ENCODE peak calls at places on chromosomes 5 and 9, in seven cellular contexts. S is stimulated activated CD4-positive, alpha-beta T cell treated with anti-CD3 and anti-CD28 coated beads, Interleukin-12 subunit alpha, Interleukin-12 subunit beta, amount 100 ng/mL, for 4 hours; T is hypothalamus; Z is kidney tubule cell; F is retina; V is astrocyte of the cerebellum; K is endothelial cell. Y is an unnamed sample.

GRCh38 chr9:19976226-19976625 is 187.4 kb upstream of the SLC24A2 start:
- DNase-seq in S (peak; percentile 14), T (no peak), Z (peak; percentile 76), F (no peak), V (no peak), K (no peak), Y (no peak)

GRCh38 chr5:172530835-172531703 is 76.7 kb upstream of the SH3PXD2B start:
- DNase-seq in S (no peak), T (no peak), Z (no peak), F (no peak), V (no peak), K (no peak), Y (no peak)

GRCh38 chr9:84600739-84601138 is 68.8 kb upstream of the NTRK2 start:
- DNase-seq in S (no peak), T (no peak), Z (peak; percentile 22), F (no peak), V (no peak), K (no peak), Y (no peak)

GRCh38 chr5:149150457-149150856 is 9.2 kb downstream of the ABLIM3 start:
- DNase-seq in S (no peak), T (no peak), Z (no peak), F (no peak), V (no peak), K (no peak), Y (no peak)

GRCh38 chr9:92804727-92805126 is 40.1 kb upstream of the BICD2 start:
- DNase-seq in S (no peak), T (no peak), Z (no peak), F (no peak), V (no peak), K (no peak), Y (no peak)

GRCh38 chr9:70229026-70229425 is 29.8 kb upstream of the SMC5 start:
- DNase-seq in S (no peak), T (no peak), Z (no peak), F (peak; percentile 42), V (no peak), K (no peak), Y (no peak)

GRCh38 chr5:58135571-58136335 is 324.1 kb downstream of the PLK2 start:
- DNase-seq in S (no peak), T (no peak), Z (peak; percentile 51), F (no peak), V (no peak), K (no peak), Y (no peak)

GRCh38 chr5:98964621-98965020 is 35.8 kb upstream of the CHD1 start:
- DNase-seq in S (no peak), T (no peak), Z (no peak), F (no peak), V (no peak), K (no peak), Y (no peak)

GRCh38 chr5:9104576-9105339 is 441.1 kb downstream of the SEMA5A start:
- DNase-seq in S (no peak), T (no peak), Z (no peak), F (peak; percentile 45), V (no peak), K (no peak), Y (no peak)

GRCh38 chr9:117414220-117414905 is 494 bp downstream of the ASTN2 start:
- DNase-seq in S (no peak), T (peak; percentile 61), Z (peak; percentile 48), F (peak; percentile 68), V (no peak), K (peak; percentile 46), Y (peak; percentile 37)

GRCh38 chr5:150399158-150400019 is 13.3 kb downstream of the CD74 start:
- DNase-seq in S (no peak), T (no peak), Z (no peak), F (no peak), V (no peak), K (no peak), Y (no peak)

Y was measured in progenitor cell of endocrine pancreas.